ENCODE peak calls at places on chromosomes 16 and 17, in five cellular contexts. Y, W, Q, N and P are unnamed samples.

GRCh38 chr16:82011199-82011641 is at the start of gene SDR42E1:
- DNase-seq in Y (no peak), W (peak), Q (no peak), N (no peak), P (no peak)

GRCh38 chr16:8885674-8886592 is 3.8 kb downstream of the LITAFD start:
- DNase-seq in Y (peak), W (no peak), Q (no peak), N (no peak), P (no peak)

GRCh38 chr16:1584926-1585487 is 26.9 kb downstream of the IFT140 start:
- DNase-seq in Y (no peak), W (no peak), Q (no peak), N (no peak), P (no peak)

GRCh38 chr17:49843774-49844350 is 4.0 kb downstream of the TAC4 start:
- DNase-seq in Y (no peak), W (no peak), Q (no peak), N (no peak), P (peak)

GRCh38 chr16:64428463-64428862 is 693.4 kb downstream of the CDH11 start:
- DNase-seq in Y (no peak), W (no peak), Q (no peak), N (no peak), P (no peak)

GRCh38 chr16:53031323-53031942 is 21.3 kb downstream of the CHD9NB start:
- DNase-seq in Y (no peak), W (no peak), Q (no peak), N (no peak), P (no peak)

GRCh38 chr16:15766918-15767317 is 89.9 kb downstream of the MYH11 start:
- DNase-seq in Y (no peak), W (no peak), Q (no peak), N (no peak), P (no peak)

GRCh38 chr17:39604911-39605491 is 2.7 kb downstream of the NEUROD2 start:
- DNase-seq in Y (no peak), W (no peak), Q (no peak), N (no peak), P (no peak)

GRCh38 chr16:81293909-81294802 is 20.6 kb upstream of the GAN start:
- DNase-seq in Y (no peak), W (no peak), Q (no peak), N (no peak), P (no peak)

GRCh38 chr17:78905111-78905510 is 2.1 kb upstream of the CEP295NL start:
- DNase-seq in Y (no peak), W (no peak), Q (no peak), N (no peak), P (no peak)

GRCh38 chr16:67525176-67525860 is 3.3 kb upstream of the RIPOR1 start:
- DNase-seq in Y (no peak), W (no peak), Q (no peak), N (no peak), P (no peak)

GRCh38 chr17:46935658-46936266 is 12.8 kb downstream of the GOSR2 start:
- DNase-seq in Y (no peak), W (no peak), Q (no peak), N (no peak), P (no peak)

GRCh38 chr16:74501484-74502479 is 80.5 kb upstream of the CLEC18B start:
- DNase-seq in Y (no peak), W (no peak), Q (no peak), N (no peak), P (no peak)

GRCh38 chr17:2871720-2872119 is 75.5 kb downstream of the RAP1GAP2 start:
- DNase-seq in Y (no peak), W (no peak), Q (no peak), N (no peak), P (no peak)

GRCh38 chr16:87853411-87854052 is 15.8 kb downstream of the SLC7A5 start:
- DNase-seq in Y (peak), W (peak), Q (peak), N (no peak), P (peak)

GRCh38 chr17:79304907-79305306 is 230.3 kb downstream of the ENGASE start:
- DNase-seq in Y (no peak), W (no peak), Q (no peak), N (no peak), P (peak)

GRCh38 chr16:65200857-65201256 is 79.0 kb upstream of the CDH11 start:
- DNase-seq in Y (no peak), W (no peak), Q (no peak), N (no peak), P (no peak)

GRCh38 chr17:68782829-68783228 is 172.4 kb downstream of the ABCA8 start:
- DNase-seq in Y (no peak), W (no peak), Q (no peak), N (no peak), P (no peak)

GRCh38 chr16:55035037-55035436 is 104.4 kb downstream of the IRX5 start:
- DNase-seq in Y (peak), W (no peak), Q (no peak), N (peak), P (peak)

GRCh38 chr16:66976746-66977145 is 11.6 kb upstream of the CES4A start:
- DNase-seq in Y (no peak), W (no peak), Q (no peak), N (no peak), P (no peak)

GRCh38 chr16:4626396-4626795 is 1.8 kb downstream of the MGRN1 start:
- DNase-seq in Y (no peak), W (no peak), Q (no peak), N (no peak), P (no peak)

GRCh38 chr17:41800601-41801373 is 11.0 kb downstream of the P3H4 start:
- DNase-seq in Y (peak), W (no peak), Q (peak), N (no peak), P (no peak)

GRCh38 chr16:82738699-82739098 is 111.9 kb downstream of the CDH13 start:
- DNase-seq in Y (no peak), W (no peak), Q (no peak), N (no peak), P (no peak)

GRCh38 chr17:32445075-32445427 is 741 bp downstream of the PSMD11 start:
- DNase-seq in Y (peak), W (no peak), Q (no peak), N (no peak), P (peak)

GRCh38 chr17:7883781-7884386 is 4.7 kb upstream of the CHD3 start:
- DNase-seq in Y (no peak), W (no peak), Q (no peak), N (no peak), P (no peak)

GRCh38 chr16:73083271-73083670 is 35.3 kb upstream of the ZFHX3 start:
- DNase-seq in Y (no peak), W (no peak), Q (no peak), N (no peak), P (no peak)

GRCh38 chr16:4500283-4500682 is 24.1 kb downstream of the HMOX2 start:
- DNase-seq in Y (peak), W (no peak), Q (no peak), N (no peak), P (no peak)

GRCh38 chr16:2486645-2487516 is 12.0 kb downstream of the TBC1D24 start:
- DNase-seq in Y (no peak), W (peak), Q (no peak), N (no peak), P (no peak)

GRCh38 chr16:51657844-51658243 is 506.8 kb upstream of the SALL1 start:
- DNase-seq in Y (no peak), W (no peak), Q (no peak), N (no peak), P (no peak)

GRCh38 chr17:67253379-67253778 is 8.4 kb upstream of the HELZ start:
- DNase-seq in Y (no peak), W (no peak), Q (no peak), N (no peak), P (no peak)
- TF ChIP-seq SUZ12 in Y (no peak), W (no peak), Q (no peak), N (no peak), P (no peak)

DNA sequence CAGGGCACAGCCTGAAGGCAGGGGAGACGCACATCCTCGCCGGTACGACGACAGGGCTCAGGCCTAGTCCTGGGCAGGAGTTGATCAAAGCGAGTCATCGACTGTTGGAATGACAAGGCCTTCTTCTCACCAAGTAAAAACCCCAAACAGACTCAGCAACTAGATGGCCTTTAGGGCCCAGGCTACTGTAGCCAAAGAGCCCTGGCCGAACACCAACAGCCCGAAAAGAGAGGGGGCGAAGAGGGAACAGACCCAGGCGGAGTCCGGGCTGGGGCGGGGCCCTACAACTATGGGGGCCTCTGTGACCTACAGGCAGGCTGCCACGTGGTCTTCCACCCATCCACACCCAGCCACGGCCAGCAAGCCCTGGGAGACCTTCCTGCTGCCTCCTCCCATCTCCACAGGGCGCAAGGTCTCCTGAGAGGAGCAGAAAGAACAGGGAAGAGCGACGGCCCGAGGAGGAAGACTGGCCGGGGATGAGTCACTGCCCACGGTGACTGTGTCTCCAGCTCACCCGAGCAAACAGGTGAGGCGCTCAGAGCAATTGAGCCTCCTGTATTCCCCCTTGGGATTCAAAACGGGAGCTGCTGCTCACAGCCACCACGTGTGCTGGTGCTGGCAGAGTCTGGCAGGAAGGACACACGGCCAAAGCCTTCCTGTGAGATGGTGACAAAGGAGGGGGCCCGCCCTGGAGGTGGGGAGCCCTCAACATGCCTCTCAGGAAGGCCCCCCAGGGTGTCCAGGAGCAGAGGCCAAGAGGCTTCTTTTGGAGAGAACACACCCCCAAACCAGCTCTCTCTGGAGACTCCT is 17.7 kb downstream of the SLC16A3 start:
- DNase-seq in Y (no peak), W (no peak), Q (no peak), N (no peak), P (no peak)
- TF ChIP-seq SUZ12 in Y (no peak), W (no peak), Q (no peak), N (no peak), P (no peak)

DNA sequence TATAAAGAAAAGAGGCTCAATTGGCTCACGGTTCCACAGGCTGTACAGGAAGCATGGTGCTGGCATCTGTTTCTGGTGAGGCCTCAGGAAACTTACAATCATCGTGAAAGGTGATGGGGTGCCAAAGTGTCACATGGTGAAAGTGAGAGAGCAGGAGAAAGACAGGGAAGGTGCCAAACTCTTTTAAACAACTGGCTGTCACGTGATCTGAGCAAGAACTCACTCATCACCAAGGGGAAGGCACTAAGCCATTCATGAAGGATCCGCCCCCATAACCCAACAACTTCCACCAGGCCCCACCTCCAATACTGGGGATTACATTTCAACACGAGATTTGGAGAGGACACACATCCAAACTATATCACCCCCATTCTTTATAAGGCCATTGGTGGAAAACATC is 28.4 kb upstream of the HS3ST2 start:
- DNase-seq in Y (no peak), W (no peak), Q (no peak), N (no peak), P (no peak)
- TF ChIP-seq SUZ12 in Y (no peak), W (no peak), Q (no peak), N (no peak), P (no peak)

GRCh38 chr16:17032332-17032731 is 438.4 kb downstream of the XYLT1 start:
- DNase-seq in Y (no peak), W (no peak), Q (no peak), N (no peak), P (no peak)

GRCh38 chr16:17034477-17035252 is 436.1 kb downstream of the XYLT1 start:
- DNase-seq in Y (no peak), W (no peak), Q (no peak), N (no peak), P (no peak)

GRCh38 chr16:17029602-17030350 is 441.0 kb downstream of the XYLT1 start:
- DNase-seq in Y (no peak), W (no peak), Q (no peak), N (no peak), P (no peak)

GRCh38 chr16:17027488-17028129 is 443.2 kb downstream of the XYLT1 start:
- DNase-seq in Y (no peak), W (peak), Q (no peak), N (no peak), P (no peak)

GRCh38 chr16:17031484-17032268 is 439.1 kb downstream of the XYLT1 start:
- DNase-seq in Y (no peak), W (no peak), Q (no peak), N (no peak), P (no peak)
- TF ChIP-seq SUZ12 in Y (no peak), W (no peak), Q (no peak), N (no peak), P (no peak)

DNA sequence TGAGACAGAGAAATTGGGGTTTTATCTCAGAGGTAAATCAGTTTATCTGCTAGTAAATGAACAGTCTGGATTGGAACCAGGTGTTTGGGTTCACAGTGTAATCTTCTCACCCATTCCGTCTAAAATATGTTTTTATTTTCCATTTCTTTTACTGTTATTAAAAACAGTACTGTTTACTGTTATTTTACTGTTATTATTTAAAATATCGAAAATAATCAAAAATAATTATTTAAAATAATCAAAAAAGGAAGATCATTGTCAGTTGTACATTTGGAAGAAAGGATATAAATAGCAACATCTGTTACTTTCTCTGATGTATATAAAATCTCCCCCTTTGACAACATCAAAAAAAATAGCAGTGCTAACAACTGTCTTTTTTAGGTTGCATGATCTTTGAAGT is 11.5 kb downstream of the NUP93 start:
- DNase-seq in Y (no peak), W (no peak), Q (no peak), N (no peak), P (no peak)
- TF ChIP-seq SUZ12 in Y (no peak), W (no peak), Q (no peak), N (no peak), P (no peak)

DNA sequence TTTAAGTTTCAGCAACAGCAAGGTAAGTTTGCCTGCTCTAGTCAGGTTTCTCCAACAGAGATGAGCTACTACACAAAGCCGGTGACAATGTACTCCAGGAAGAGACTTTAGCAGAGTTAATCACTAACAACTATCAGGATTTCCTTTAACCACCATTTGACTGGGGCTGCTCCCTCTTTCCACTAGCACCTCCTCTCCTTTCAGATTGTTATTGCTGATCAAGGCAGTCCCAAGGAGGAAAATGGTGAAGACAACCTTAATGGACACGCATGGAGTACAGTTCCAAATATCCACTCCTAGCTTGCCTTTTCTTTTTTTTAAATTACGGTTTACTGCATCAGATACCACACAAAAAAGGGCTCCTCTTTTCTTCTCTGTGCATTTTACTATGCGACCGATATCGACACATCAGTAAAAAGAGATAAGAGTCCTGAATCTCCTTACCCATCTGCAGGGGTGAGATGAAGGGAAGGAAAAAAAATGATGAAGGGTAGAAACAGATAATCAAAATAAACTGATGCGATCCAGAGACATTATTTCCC is 30.9 kb downstream of the FAM222B start:
- DNase-seq in Y (peak), W (no peak), Q (no peak), N (no peak), P (no peak)
- TF ChIP-seq SUZ12 in Y (no peak), W (no peak), Q (no peak), N (no peak), P (no peak)

GRCh38 chr16:57764341-57765159 is 29.0 kb downstream of the KATNB1 start:
- DNase-seq in Y (peak), W (peak), Q (peak), N (peak), P (peak)
- TF ChIP-seq SUZ12 in Y (no peak), W (no peak), Q (no peak), N (no peak), P (no peak)

GRCh38 chr17:81395600-81396277 is 482 bp downstream of the BAHCC1 start:
- DNase-seq in Y (no peak), W (no peak), Q (no peak), N (no peak), P (no peak)

GRCh38 chr17:81396278-81396721 is 1.0 kb downstream of the BAHCC1 start:
- DNase-seq in Y (no peak), W (no peak), Q (no peak), N (no peak), P (no peak)

GRCh38 chr17:81398170-81398854 is 3.1 kb downstream of the BAHCC1 start:
- DNase-seq in Y (no peak), W (no peak), Q (no peak), N (no peak), P (no peak)

GRCh38 chr17:81397314-81398169 is 2.3 kb downstream of the BAHCC1 start:
- DNase-seq in Y (peak), W (no peak), Q (no peak), N (no peak), P (peak)

DNA sequence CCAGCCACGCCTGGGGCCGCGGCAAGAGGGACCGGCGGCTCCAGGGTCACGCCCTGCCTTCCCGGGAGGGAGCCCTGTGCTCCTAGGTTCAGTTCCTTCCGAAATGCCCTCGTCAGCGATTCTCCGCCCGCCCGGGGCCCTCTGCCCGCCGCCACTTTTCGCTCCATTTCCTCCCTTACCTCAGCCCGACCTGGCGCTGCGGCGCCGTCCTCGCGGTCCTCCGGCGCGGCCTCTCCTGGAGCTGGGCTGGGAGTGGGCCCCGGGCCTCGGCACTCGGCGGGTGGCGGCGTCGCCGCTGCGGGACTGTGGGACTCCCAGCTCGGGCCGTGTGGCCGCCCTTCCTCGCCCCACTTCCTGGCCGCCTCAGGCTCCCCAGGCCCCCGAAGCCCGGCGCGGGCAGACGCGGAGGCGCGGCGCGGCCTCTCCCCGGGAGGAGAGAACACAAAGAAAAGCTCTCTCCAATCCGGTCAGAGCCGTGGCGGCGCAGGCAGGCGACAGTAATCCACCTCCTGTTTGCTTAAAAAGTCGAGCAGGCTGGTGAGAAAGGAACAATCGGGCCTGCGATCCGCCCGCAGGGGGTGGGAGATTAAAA is 1.6 kb downstream of the BAHCC1 start:
- DNase-seq in Y (no peak), W (no peak), Q (no peak), N (no peak), P (peak)
- TF ChIP-seq SUZ12 in Y (no peak), W (peak), Q (peak), N (no peak), P (no peak)